ENCODE peak calls at places on chromosomes 5 and 9, in nine cellular contexts. U is GM23248, M is PC-3, K is IMR-90, A is NT2/D1, S is colonic mucosa, C is mammary epithelial cell, T is adipocyte, P is fibroblast of lung. N is an unnamed sample.

GRCh38 chr5:96254980-96255681 is 177.9 kb downstream of the PCSK1 start:
- DNase-seq in P (peak), U (peak), A (no peak), C (peak), T (peak), M (peak), S (no peak), K (peak), N (peak)

GRCh38 chr5:143554918-143555477 is 151.5 kb upstream of the NR3C1 start:
- DNase-seq in P (peak), T (peak), M (no peak), K (peak), C (no peak), S (no peak), U (peak), A (no peak), N (peak)

GRCh38 chr5:147098233-147098790 is 136.5 kb upstream of the STK32A start:
- DNase-seq in C (peak), S (peak), A (peak), U (peak), T (peak), M (peak), P (peak), K (peak), N (peak)

GRCh38 chr9:98318834-98319478 is 63.5 kb upstream of the TBC1D2 start:
- DNase-seq in U (peak), A (no peak), T (no peak), K (peak), M (peak), S (no peak), P (peak), C (no peak), N (peak)

GRCh38 chr9:68896495-68896894 is 117.4 kb downstream of the PRKACG start:
- DNase-seq in P (no peak), A (no peak), C (no peak), M (no peak), K (no peak), U (no peak), S (no peak), T (no peak), N (no peak)

GRCh38 chr5:135141303-135142268 is 107.6 kb upstream of the PITX1 start:
- DNase-seq in U (peak), M (peak), C (peak), S (peak), T (no peak), P (peak), K (peak), A (no peak), N (peak)

GRCh38 chr5:94389515-94389899 is 228.9 kb downstream of the KIAA0825 start:
- DNase-seq in P (no peak), A (no peak), M (no peak), S (no peak), U (no peak), C (no peak), T (no peak), K (no peak), N (no peak)

GRCh38 chr9:128683340-128684064 is 5.5 kb upstream of the SET start:
- DNase-seq in T (peak), P (peak), U (peak), M (peak), C (peak), S (peak), A (peak), K (peak), N (peak)

GRCh38 chr9:101030022-101030391 is 1.5 kb downstream of the PLPPR1 start:
- DNase-seq in K (no peak), C (no peak), S (no peak), T (no peak), A (no peak), P (no peak), M (no peak), U (no peak), N (no peak)

GRCh38 chr9:117771162-117771561 is 67.0 kb downstream of the TLR4 start:
- DNase-seq in U (no peak), K (no peak), C (no peak), S (no peak), T (no peak), A (no peak), M (no peak), P (no peak), N (no peak)

GRCh38 chr9:136902259-136902821 is 16.0 kb downstream of the TRAF2 start:
- DNase-seq in T (peak), K (peak), M (peak), U (peak), A (no peak), S (peak), C (peak), P (peak), N (peak)

GRCh38 chr9:82490019-82490499 is 501.5 kb downstream of the SPATA31D1 start:
- DNase-seq in S (no peak), P (peak), A (no peak), T (peak), K (peak), M (peak), U (peak), C (peak), N (peak)

GRCh38 chr5:72845889-72846288 is 29.4 kb downstream of the TNPO1 start:
- DNase-seq in C (no peak), K (no peak), P (peak), T (peak), S (no peak), M (no peak), U (peak), A (no peak), N (no peak)

GRCh38 chr5:136070486-136071285 is 41.9 kb downstream of the TGFBI start:
- DNase-seq in T (no peak), S (no peak), P (no peak), M (no peak), A (no peak), K (no peak), U (peak), C (peak), N (no peak)

GRCh38 chr5:156473271-156473935 is 146.4 kb downstream of the SGCD start:
- DNase-seq in S (no peak), C (peak), M (no peak), K (peak), U (peak), P (peak), T (peak), A (no peak), N (peak)

GRCh38 chr9:129141066-129142041 is 30.1 kb downstream of the PTPA start:
- DNase-seq in K (peak), T (peak), S (peak), M (no peak), A (no peak), P (peak), C (peak), U (peak), N (peak)

GRCh38 chr9:114386361-114386885 is 1.4 kb downstream of the AKNA start:
- DNase-seq in C (no peak), M (no peak), K (no peak), U (peak), T (no peak), P (no peak), A (no peak), S (no peak), N (peak)
- H3K4me3 ChIP-seq in C (no peak), M (no peak), K (peak), U (peak), T (peak), P (peak), A (no peak), S (peak), N (peak)

GRCh38 chr5:26295541-26295940 is 742.8 kb downstream of the CDH9 start:
- DNase-seq in T (no peak), C (no peak), M (peak), A (no peak), S (no peak), P (no peak), U (no peak), K (no peak), N (no peak)
- H3K9ac ChIP-seq in T (no peak), C (no peak), M (no peak), A (no peak), S (no peak), P (no peak), U (no peak), K (no peak), N (no peak)

GRCh38 chr9:37034938-37035471 is 937 bp upstream of the PAX5 start:
- DNase-seq in T (no peak), U (no peak), S (no peak), P (no peak), M (no peak), A (no peak), K (no peak), C (no peak), N (no peak)

GRCh38 chr9:37033141-37033540 is 927 bp downstream of the PAX5 start:
- DNase-seq in C (no peak), A (no peak), P (no peak), U (no peak), S (no peak), M (no peak), T (no peak), K (no peak), N (no peak)

GRCh38 chr9:37034320-37034937 is 361 bp upstream of the PAX5 start:
- DNase-seq in T (peak), K (no peak), C (no peak), U (peak), P (peak), M (peak), S (peak), A (no peak), N (no peak)

GRCh38 chr9:37032713-37033112 is 1.4 kb downstream of the PAX5 start:
- DNase-seq in K (no peak), M (no peak), A (no peak), C (no peak), P (no peak), T (no peak), S (no peak), U (no peak), N (no peak)

DNA sequence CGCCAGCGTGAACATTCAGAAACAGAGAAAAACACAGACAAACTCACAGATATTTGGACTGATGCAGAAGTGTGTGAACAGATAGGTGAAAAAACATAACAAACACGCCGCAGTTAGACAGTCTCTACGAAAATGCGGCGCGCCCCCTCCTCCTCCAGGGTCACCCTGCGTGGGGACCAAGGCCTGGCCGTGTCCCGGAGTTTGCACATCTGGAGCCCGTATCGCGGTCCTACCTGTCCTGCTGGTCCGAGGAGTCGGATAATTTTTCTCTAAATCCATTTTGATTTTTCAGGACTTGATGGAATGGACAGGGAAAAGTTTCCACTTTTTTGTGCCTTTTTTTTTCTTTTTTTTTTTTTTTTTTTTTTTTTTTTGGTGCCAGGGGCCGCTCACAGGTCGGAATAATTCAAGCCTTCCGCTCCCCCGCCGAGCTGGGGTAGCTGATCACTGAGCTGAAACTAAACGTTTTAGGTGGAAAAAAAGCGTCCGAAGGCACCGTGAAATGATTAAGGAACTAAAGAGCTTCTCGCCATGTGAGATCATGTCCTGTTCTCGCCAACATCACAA is at the start of gene PAX5:
- DNase-seq in K (no peak), T (no peak), S (no peak), M (no peak), A (no peak), U (peak), C (no peak), P (no peak), N (no peak)
- H3K4me3 ChIP-seq in K (no peak), T (peak), S (peak), M (peak), A (peak), U (peak), C (no peak), P (no peak), N (no peak)

GRCh38 chr5:1963358-1963757 is 80.6 kb upstream of the IRX4 start:
- DNase-seq in M (no peak), S (no peak), A (no peak), K (no peak), P (no peak), U (no peak), C (no peak), T (no peak), N (no peak)
- H3K9ac ChIP-seq in M (no peak), S (no peak), A (no peak), K (no peak), P (no peak), U (no peak), C (peak), T (no peak), N (no peak)

GRCh38 chr9:89179535-89179919 is 909 bp upstream of the SHC3 start:
- DNase-seq in A (no peak), C (no peak), T (peak), U (peak), P (peak), M (peak), K (peak), S (no peak), N (peak)

GRCh38 chr9:89178162-89179120 is at the start of gene SHC3:
- DNase-seq in K (peak), M (no peak), C (no peak), P (peak), A (peak), T (peak), U (peak), S (no peak), N (peak)

GRCh38 chr9:89175739-89176360 is 2.8 kb downstream of the SHC3 start:
- DNase-seq in K (no peak), U (no peak), A (no peak), P (peak), T (no peak), C (no peak), M (no peak), S (no peak), N (no peak)

GRCh38 chr9:89177021-89177400 is 1.6 kb downstream of the SHC3 start:
- DNase-seq in P (peak), A (no peak), M (no peak), C (no peak), S (no peak), K (peak), T (no peak), U (peak), N (peak)

GRCh38 chr9:89177401-89178161 is 1.0 kb downstream of the SHC3 start:
- DNase-seq in U (peak), C (no peak), P (peak), A (no peak), M (no peak), T (peak), S (no peak), K (no peak), N (peak)
- H3K4me3 ChIP-seq in U (peak), C (no peak), P (peak), A (peak), M (peak), T (peak), S (peak), K (peak), N (peak)

N was measured in mesenchymal stem cell.